ENCODE peak calls at places on chromosomes 13 and 19, in four cellular contexts. G, H, D and N are unnamed samples.

GRCh38 chr19:1237027-1237659 is 662 bp downstream of the CBARP start:
- DNase-seq in H (no peak), D (no peak), G (peak; percentile 51), N (no peak)

GRCh38 chr13:52454825-52455676 is at the start of gene CKAP2:
- DNase-seq in H (peak; percentile 91), G (peak; percentile 95), D (peak; percentile 74), N (peak; percentile 87)

GRCh38 chr13:92948034-92948433 is 278.6 kb upstream of the GPC6 start:
- DNase-seq in H (no peak), D (no peak), G (no peak), N (no peak)

GRCh38 chr19:1082165-1082927 is 12.8 kb downstream of the POLR2E start:
- DNase-seq in G (peak; percentile 98), D (no peak), H (peak; percentile 75), N (peak; percentile 84)

GRCh38 chr13:49495783-49496762 is at the start of gene PHF11:
- DNase-seq in D (no peak), G (peak; percentile 54), H (peak; percentile 84), N (peak; percentile 55)

GRCh38 chr19:49057636-49058234 is at the start of gene CGB7:
- DNase-seq in D (no peak), G (peak; percentile 58), H (peak; percentile 48), N (peak; percentile 85)

GRCh38 chr13:73544175-73544574 is 485.4 kb downstream of the KLF5 start:
- DNase-seq in H (no peak), G (no peak), D (no peak), N (no peak)

GRCh38 chr13:28744091-28744536 is 25.3 kb upstream of the SLC46A3 start:
- DNase-seq in G (no peak), D (peak; percentile 91), H (no peak), N (no peak)

GRCh38 chr19:28396259-28396940 is 816.6 kb downstream of the UQCRFS1 start:
- DNase-seq in D (no peak), H (no peak), G (peak; percentile 3), N (no peak)

GRCh38 chr19:2123682-2124387 is 27.1 kb downstream of the IZUMO4 start:
- DNase-seq in G (no peak), D (no peak), H (no peak), N (peak; percentile 32)

GRCh38 chr19:33393286-33394005 is 19.9 kb downstream of the CEBPG start:
- DNase-seq in D (no peak), H (no peak), G (peak; percentile 54), N (peak; percentile 72)

GRCh38 chr13:92514420-92515125 is 712.0 kb upstream of the GPC6 start:
- DNase-seq in D (no peak), H (no peak), G (no peak), N (no peak)

GRCh38 chr13:54958781-54959180 is 1930.2 kb downstream of the OLFM4 start:
- DNase-seq in D (no peak), G (no peak), H (no peak), N (no peak)

GRCh38 chr19:56071151-56071550 is 49.9 kb downstream of the ZNF787 start:
- DNase-seq in H (no peak), D (no peak), G (peak; percentile 20), N (no peak)

GRCh38 chr13:24159362-24159761 is 1.2 kb upstream of the SPATA13 start:
- DNase-seq in H (no peak), G (no peak), D (no peak), N (no peak)

GRCh38 chr19:16581971-16582343 is 9.7 kb upstream of the SLC35E1 start:
- DNase-seq in G (no peak), D (no peak), H (no peak), N (no peak)

GRCh38 chr13:52348983-52349780 is 56.8 kb downstream of the THSD1 start:
- DNase-seq in G (peak; percentile 13), D (no peak), H (no peak), N (no peak)

GRCh38 chr13:97194473-97194872 is 27.7 kb upstream of the MBNL2 start:
- DNase-seq in D (peak; percentile 80), G (no peak), H (no peak), N (no peak)

GRCh38 chr13:53250272-53250875 is 221.8 kb downstream of the OLFM4 start:
- DNase-seq in G (peak; percentile 85), D (peak; percentile 45), H (no peak), N (peak; percentile 21)

GRCh38 chr19:34994286-34994642 is 5.9 kb upstream of the GRAMD1A start:
- DNase-seq in D (no peak), G (no peak), H (no peak), N (no peak)

GRCh38 chr13:93318538-93318937 is 91.9 kb downstream of the GPC6 start:
- DNase-seq in G (peak; percentile 77), H (no peak), D (no peak), N (no peak)

GRCh38 chr19:13056052-13056660 is 46.5 kb downstream of the LYL1 start:
- DNase-seq in D (no peak), G (peak; percentile 20), H (no peak), N (no peak)

GRCh38 chr19:48295458-48295857 is 25.6 kb downstream of the ZNF114 start:
- DNase-seq in H (no peak), G (no peak), D (no peak), N (no peak)